ENCODE peak calls at places on chromosomes 13 and 19, in five cellular contexts. G, X, E, L and M are unnamed samples.

GRCh38 chr19:3387645-3388589 is 21.5 kb downstream of the NFIC start:
- DNase-seq in E (peak), X (no peak), L (no peak), G (peak), M (no peak)

GRCh38 chr13:113058988-113059850 is 46.4 kb upstream of the F7 start:
- DNase-seq in G (peak), L (no peak), E (no peak), X (no peak), M (no peak)

GRCh38 chr13:90362718-90363117 is 984.8 kb upstream of the MIR17HG start:
- DNase-seq in L (no peak), X (no peak), G (no peak), E (no peak), M (no peak)

GRCh38 chr13:32267836-32268439 is 47.2 kb downstream of the ZAR1L start:
- DNase-seq in L (no peak), E (no peak), X (peak), G (no peak), M (no peak)

GRCh38 chr13:47901451-47901850 is 99.6 kb downstream of the SUCLA2 start:
- DNase-seq in X (no peak), L (no peak), E (no peak), G (no peak), M (no peak)

GRCh38 chr13:76516013-76516412 is 370.2 kb downstream of the KCTD12 start:
- DNase-seq in X (no peak), L (peak), E (no peak), G (no peak), M (no peak)

GRCh38 chr13:109253316-109253715 is 533.1 kb downstream of the IRS2 start:
- DNase-seq in X (no peak), E (no peak), G (no peak), L (no peak), M (no peak)

GRCh38 chr19:31223805-31224534 is 125.3 kb downstream of the TSHZ3 start:
- DNase-seq in L (peak), E (no peak), G (no peak), X (no peak), M (no peak)

GRCh38 chr19:4472174-4472974 is at the start of gene HDGFL2:
- DNase-seq in L (no peak), G (peak), E (no peak), X (no peak), M (no peak)

GRCh38 chr13:49368688-49369087 is 75.2 kb downstream of the CAB39L start:
- DNase-seq in L (no peak), X (no peak), G (no peak), E (no peak), M (no peak)

GRCh38 chr19:51800849-51801244 is 5.9 kb downstream of the FPR3 start:
- DNase-seq in G (no peak), L (no peak), X (no peak), E (no peak), M (no peak)

GRCh38 chr13:32737111-32737571 is 150.9 kb downstream of the PDS5B start:
- DNase-seq in X (no peak), G (no peak), L (no peak), E (no peak), M (no peak)

GRCh38 chr13:37026778-37027177 is 26.2 kb downstream of the EXOSC8 start:
- DNase-seq in E (no peak), G (no peak), L (no peak), X (no peak), M (no peak)

GRCh38 chr13:51801631-51802099 is 2.3 kb downstream of the DHRS12 start:
- DNase-seq in X (no peak), G (peak), E (peak), L (no peak), M (no peak)

GRCh38 chr19:2888739-2889224 is 11.9 kb upstream of the ZNF57 start:
- DNase-seq in L (no peak), E (no peak), G (peak), X (peak), M (no peak)

GRCh38 chr19:19259741-19260140 is 13.4 kb downstream of the TM6SF2 start:
- DNase-seq in L (no peak), E (no peak), X (no peak), G (no peak), M (no peak)

GRCh38 chr19:40225440-40226305 is 816 bp downstream of the CCNP start:
- DNase-seq in L (no peak), E (no peak), G (no peak), X (no peak), M (no peak)

GRCh38 chr19:21569497-21569870 is 64.1 kb downstream of the ZNF429 start:
- DNase-seq in G (peak), X (peak), L (no peak), E (peak), M (no peak)

GRCh38 chr19:48308695-48309586 is 16.4 kb upstream of the EMP3 start:
- DNase-seq in E (no peak), G (no peak), L (no peak), X (no peak), M (no peak)

GRCh38 chr19:55484571-55485438 is at the start of gene NAT14:
- DNase-seq in L (no peak), G (peak), E (no peak), X (peak), M (peak)

GRCh38 chr19:7942981-7943443 is 454 bp downstream of the TIMM44 start:
- DNase-seq in L (no peak), G (no peak), E (no peak), X (no peak), M (no peak)

GRCh38 chr13:79282976-79283375 is 123.1 kb downstream of the RBM26 start:
- DNase-seq in X (no peak), G (no peak), L (no peak), E (no peak), M (no peak)

GRCh38 chr13:29954082-29955043 is 103.9 kb upstream of the UBL3 start:
- DNase-seq in E (no peak), X (peak), L (no peak), G (no peak), M (no peak)

GRCh38 chr19:7927605-7928333 is 1.8 kb upstream of the CTXN1 start:
- DNase-seq in L (no peak), X (no peak), E (no peak), G (no peak), M (no peak)

GRCh38 chr19:496333-496634 is at the start of gene MADCAM1:
- DNase-seq in X (no peak), G (peak), E (no peak), L (no peak), M (no peak)

GRCh38 chr19:28574212-28574611 is 638.7 kb downstream of the UQCRFS1 start:
- DNase-seq in E (no peak), L (no peak), G (no peak), X (no peak), M (no peak)

GRCh38 chr19:45906221-45906620 is 3.8 kb upstream of the MYPOP start:
- DNase-seq in L (no peak), G (no peak), E (no peak), X (no peak), M (no peak)

GRCh38 chr13:112619730-112620639 is 32.0 kb upstream of the TUBGCP3 start:
- DNase-seq in X (no peak), E (no peak), G (no peak), L (no peak), M (peak)

GRCh38 chr19:10566658-10567410 is 1.0 kb upstream of the KRI1 start:
- DNase-seq in L (no peak), X (peak), G (no peak), E (peak), M (no peak)

GRCh38 chr19:42177686-42178019 is 39.8 kb downstream of the DEDD2 start:
- DNase-seq in L (no peak), X (no peak), G (no peak), E (no peak), M (no peak)

GRCh38 chr19:42176990-42177685 is 40.3 kb downstream of the DEDD2 start:
- DNase-seq in L (peak), X (peak), G (peak), E (peak), M (peak)

GRCh38 chr19:42176649-42176989 is 40.9 kb downstream of the DEDD2 start:
- DNase-seq in G (no peak), L (no peak), E (no peak), X (no peak), M (no peak)

GRCh38 chr19:42179501-42179817 is 38.0 kb downstream of the DEDD2 start:
- DNase-seq in E (no peak), L (no peak), X (no peak), G (no peak), M (no peak)

GRCh38 chr19:42178791-42179500 is 38.5 kb downstream of the DEDD2 start:
- DNase-seq in G (no peak), X (no peak), L (no peak), E (no peak), M (peak)
- TF ChIP-seq CTCF in G (no peak), X (peak), L (peak), E (no peak), M (peak)

GRCh38 chr13:72255908-72256307 is 388.9 kb upstream of the DACH1 start:
- DNase-seq in E (no peak), G (no peak), X (no peak), L (no peak), M (peak)
- TF ChIP-seq CTCF in E (no peak), G (no peak), X (no peak), L (no peak), M (peak)

GRCh38 chr19:24086974-24087595 is at the start of gene ZNF254:
- DNase-seq in G (peak), L (peak), E (peak), X (peak), M (peak)
- TF ChIP-seq CTCF in G (no peak), L (no peak), E (no peak), X (no peak), M (no peak)

DNA sequence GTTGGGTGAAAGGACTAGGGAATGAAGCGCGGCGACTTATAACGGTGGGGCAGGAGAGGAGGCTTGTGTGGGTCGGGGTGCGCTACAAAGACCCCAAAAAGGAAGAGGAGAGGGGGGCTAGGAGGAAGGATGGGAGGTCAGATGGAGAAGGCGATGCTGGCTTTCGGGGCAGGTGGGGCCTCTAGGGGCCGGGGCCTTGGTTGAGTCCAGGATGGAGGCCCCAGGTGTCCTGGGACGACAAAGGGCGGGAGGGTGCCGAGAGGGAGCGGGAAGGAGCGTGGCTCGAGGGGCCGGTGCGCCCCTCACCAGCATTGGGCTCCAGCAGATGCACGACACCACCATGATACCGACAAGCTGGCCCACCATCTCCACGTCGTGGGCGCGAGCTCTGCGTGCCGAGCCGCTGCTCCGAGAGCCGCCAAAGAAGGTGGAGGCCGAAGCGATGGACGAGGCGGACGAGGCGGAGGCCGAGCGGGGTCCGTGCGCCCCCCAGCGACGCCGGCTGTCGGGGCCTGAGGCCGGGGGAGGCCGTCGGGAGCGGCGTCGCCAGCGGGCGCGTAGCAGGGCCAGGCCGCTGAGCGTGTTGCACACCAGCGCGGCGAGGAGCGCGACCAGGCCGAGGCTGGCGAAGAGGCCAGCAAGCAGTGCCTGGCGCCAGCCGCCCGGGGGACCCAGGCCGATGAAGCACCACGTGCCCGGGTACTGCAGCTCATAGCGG is 1.9 kb downstream of the PTGER1 start:
- DNase-seq in X (no peak), G (no peak), L (no peak), E (no peak), M (no peak)
- TF ChIP-seq CTCF in X (no peak), G (no peak), L (no peak), E (no peak), M (no peak)

GRCh38 chr19:50147462-50148423 is 15.3 kb downstream of the IZUMO2 start:
- DNase-seq in G (peak), X (peak), E (peak), L (peak), M (peak)
- TF ChIP-seq CTCF in G (peak), X (no peak), E (peak), L (peak), M (peak)